ENCODE peak calls at places on chromosomes 5 and 9, in four cellular contexts. X, F, W and V are unnamed samples.

GRCh38 chr5:140225396-140225795 is 50.4 kb downstream of the CYSTM1 start:
- DNase-seq in F (no peak), X (no peak), W (no peak), V (no peak)

GRCh38 chr9:137989999-137990715 is 112.6 kb downstream of the CACNA1B start:
- DNase-seq in W (no peak), X (no peak), F (no peak), V (no peak)

GRCh38 chr5:71601222-71602026 is 14.3 kb downstream of the MCCC2 start:
- DNase-seq in X (peak; percentile 74), F (peak; percentile 20), W (peak; percentile 76), V (peak; percentile 69)

GRCh38 chr5:19855929-19856328 is 132.1 kb downstream of the CDH18 start:
- DNase-seq in X (no peak), W (no peak), F (no peak), V (no peak)

GRCh38 chr5:146290318-146290717 is 48.3 kb upstream of the POU4F3 start:
- DNase-seq in W (no peak), F (no peak), X (no peak), V (no peak)

GRCh38 chr5:163612358-163613149 is 107.1 kb downstream of the MAT2B start:
- DNase-seq in X (no peak), F (no peak), W (no peak), V (no peak)

GRCh38 chr5:116374434-116374852 is 200.2 kb downstream of the SEMA6A start:
- DNase-seq in X (no peak), W (no peak), F (peak; percentile 64), V (no peak)

GRCh38 chr5:137090151-137090550 is 409.0 kb downstream of the SPOCK1 start:
- DNase-seq in X (no peak), F (no peak), W (no peak), V (no peak)

GRCh38 chr5:20335978-20336377 is 348.0 kb upstream of the CDH18 start:
- DNase-seq in X (no peak), W (no peak), F (no peak), V (no peak)

DNA sequence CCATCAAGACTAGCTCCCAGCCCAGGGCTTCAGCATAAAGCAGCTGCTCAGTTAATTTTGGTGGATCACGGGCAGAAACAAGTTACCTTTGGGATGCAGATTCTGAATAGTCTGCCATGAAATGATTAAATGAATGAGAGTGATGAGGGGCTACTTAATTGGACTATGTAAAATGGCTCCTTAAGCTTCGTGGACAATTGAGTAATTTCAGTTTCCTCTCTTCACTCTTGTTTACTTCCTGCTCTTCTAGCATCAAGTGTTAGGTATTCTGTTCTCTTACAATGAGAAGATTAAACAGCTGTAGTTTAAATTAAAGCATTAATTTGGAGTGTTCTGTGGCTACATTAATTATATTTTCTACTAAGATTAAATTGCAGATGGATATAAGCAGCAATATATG is 28.1 kb downstream of the PIK3R1 start:
- DNase-seq in X (no peak), W (no peak), F (no peak), V (no peak)
- TF ChIP-seq FOXM1 in X (no peak), W (no peak), F (no peak), V (no peak)

GRCh38 chr9:100600511-100601079 is 22.7 kb downstream of the CAVIN4 start:
- DNase-seq in W (peak; percentile 12), X (no peak), F (no peak), V (no peak)
- TF ChIP-seq SP1 in W (no peak), X (no peak), F (no peak), V (no peak)

GRCh38 chr5:86407711-86408110 is 210.0 kb upstream of the COX7C start:
- DNase-seq in X (no peak), W (no peak), F (no peak), V (no peak)
- TF ChIP-seq FOXM1 in X (no peak), W (no peak), F (no peak), V (no peak)

DNA sequence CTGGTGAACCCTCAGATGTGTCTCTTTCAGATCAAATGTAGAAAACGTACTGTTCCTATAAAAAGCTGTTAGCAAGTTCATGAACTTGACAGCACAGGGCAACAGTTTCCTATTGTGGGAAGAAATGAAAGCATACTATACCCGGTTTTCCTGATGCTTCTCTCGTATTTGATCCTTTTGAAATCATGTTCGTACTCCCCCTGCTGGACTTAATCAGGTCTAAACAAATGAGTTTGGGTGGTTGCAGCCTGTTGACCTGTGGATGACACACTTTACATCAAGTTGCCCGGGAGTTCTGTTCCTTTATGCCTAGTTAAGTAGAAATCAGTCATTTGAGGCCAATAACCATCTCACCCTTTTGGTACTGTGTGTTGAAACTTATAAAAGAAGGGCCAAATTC is 1992.3 kb downstream of the MAT2B start:
- DNase-seq in F (no peak), X (no peak), W (peak; percentile 5), V (peak; percentile 38)
- TF ChIP-seq SP1 in F (no peak), X (no peak), W (no peak), V (no peak)

DNA sequence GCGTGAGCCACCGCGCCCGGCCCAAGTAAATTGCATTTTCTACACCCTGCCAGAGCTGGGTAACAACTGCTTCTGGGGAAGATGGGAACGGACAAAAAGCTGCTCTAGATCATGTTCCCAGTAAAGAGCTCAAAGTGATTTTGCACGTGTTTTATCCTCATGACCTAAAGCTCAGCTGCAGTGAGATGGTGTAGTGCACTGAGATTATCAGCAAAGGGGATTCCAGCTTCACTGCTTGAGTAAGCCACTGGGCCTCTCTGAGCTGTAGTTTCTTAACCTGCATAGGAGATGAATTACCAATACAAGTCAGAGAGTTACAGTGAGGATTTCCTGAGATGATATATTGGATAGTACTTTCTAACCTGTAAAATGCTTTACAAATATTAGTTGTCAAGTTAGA is 279.2 kb upstream of the DMRT1 start:
- DNase-seq in X (no peak), W (no peak), F (no peak), V (no peak)
- TF ChIP-seq FOXM1 in X (no peak), W (no peak), F (no peak), V (no peak)

GRCh38 chr9:12843735-12844134 is 68.9 kb downstream of the LURAP1L start:
- DNase-seq in W (no peak), F (no peak), X (no peak), V (no peak)
- TF ChIP-seq SP1 in W (no peak), F (no peak), X (no peak), V (no peak)

DNA sequence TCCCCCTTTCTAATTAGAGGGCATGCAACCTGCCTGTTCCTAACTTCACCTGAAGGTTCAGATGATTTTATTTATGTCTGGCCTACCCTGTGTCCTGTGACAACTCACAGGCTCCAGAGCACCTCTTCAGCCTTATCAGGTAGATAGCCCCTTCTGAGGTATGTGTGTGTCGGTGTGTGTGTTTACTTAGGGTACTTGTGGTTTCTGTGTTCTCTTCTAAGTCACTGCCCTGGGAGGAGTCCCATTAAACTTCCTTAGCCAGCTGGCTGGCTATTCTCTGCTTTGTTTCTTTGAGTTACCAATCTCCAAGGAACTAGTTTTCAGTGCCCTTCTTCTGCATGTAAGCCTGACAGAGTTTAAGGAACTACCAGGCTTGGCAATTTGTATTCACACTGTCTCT is 74.9 kb downstream of the UNC13B start:
- DNase-seq in F (no peak), W (no peak), X (no peak), V (no peak)
- TF ChIP-seq FOXM1 in F (no peak), W (no peak), X (no peak), V (no peak)

DNA sequence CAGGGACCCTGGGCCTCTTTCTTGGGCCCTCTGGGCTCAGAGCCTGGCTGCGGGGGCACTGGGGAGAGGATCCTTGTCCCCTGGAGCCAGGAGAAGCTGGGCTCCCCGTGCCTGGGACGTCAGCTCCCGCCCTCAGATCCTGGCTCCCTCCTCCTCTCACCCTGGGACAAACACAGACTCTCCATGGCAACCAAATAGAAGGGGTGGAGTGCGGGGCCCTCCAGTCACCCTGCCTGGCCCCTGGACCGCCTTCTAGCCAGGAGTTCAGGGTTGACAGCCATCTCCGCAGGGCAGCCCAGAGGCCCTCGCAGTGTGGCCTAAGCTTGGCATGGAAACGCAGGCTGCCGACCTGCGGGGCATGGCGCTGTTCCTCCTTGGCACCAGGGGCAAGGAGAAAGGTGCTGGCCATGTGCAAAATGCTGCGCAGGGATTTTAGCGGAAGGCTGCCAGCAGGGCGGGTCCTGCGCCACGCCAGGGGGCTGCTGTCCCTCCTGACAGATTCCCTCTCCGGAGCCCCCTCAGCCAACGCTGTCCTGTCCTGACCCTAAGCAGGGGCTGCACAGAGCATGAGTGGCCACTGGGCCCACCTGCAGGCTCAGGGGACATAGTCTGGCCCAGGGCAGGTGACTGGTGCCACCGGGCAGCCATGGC is 1.0 kb downstream of the ZDHHC11 start:
- DNase-seq in X (peak; percentile 92), W (peak; percentile 52), F (no peak), V (no peak)
- TF ChIP-seq SP1 in X (no peak), W (no peak), F (no peak), V (no peak)